ENCODE peak calls at places on chromosomes 12 and 14, in seven cellular contexts. Z is astrocyte of the spinal cord, A is aorta, D is body of pancreas, G is psoas muscle, W is tibial nerve, T is fibroblast of pulmonary artery. U is an unnamed sample.

GRCh38 chr14:59103396-59103795 is 85.1 kb upstream of the DAAM1 start:
- DNase-seq in Z (peak; percentile 61), A (no peak), W (no peak), G (no peak), T (peak; percentile 27), D (no peak), U (no peak)

GRCh38 chr12:93109794-93110203 is 180.7 kb upstream of the EEA1 start:
- DNase-seq in T (no peak), D (no peak), A (no peak), G (no peak), Z (no peak), W (no peak), U (no peak)

GRCh38 chr12:12916135-12916956 is 25.0 kb downstream of the GPRC5A start:
- DNase-seq in D (peak; percentile 86), W (peak; percentile 96), A (peak; percentile 94), T (peak; percentile 91), G (peak; percentile 81), Z (peak; percentile 82), U (peak; percentile 85)

GRCh38 chr14:102187583-102188001 is 47.9 kb downstream of the WDR20 start:
- DNase-seq in T (no peak), D (no peak), Z (no peak), W (no peak), G (no peak), A (no peak), U (no peak)

GRCh38 chr14:66117600-66117999 is 368.6 kb upstream of the CCDC196 start:
- DNase-seq in A (no peak), D (no peak), T (peak; percentile 77), G (no peak), W (no peak), Z (peak; percentile 67), U (no peak)

GRCh38 chr14:58150243-58150805 is 1.7 kb downstream of the ARMH4 start:
- DNase-seq in Z (no peak), D (no peak), T (no peak), A (no peak), G (no peak), W (no peak), U (no peak)

GRCh38 chr14:100827140-100827517 is 1.2 kb downstream of the MEG3 start:
- DNase-seq in Z (no peak), A (no peak), D (no peak), G (no peak), W (no peak), T (peak; percentile 25), U (no peak)

GRCh38 chr12:64828713-64829112 is 4.3 kb downstream of the TBC1D30 start:
- DNase-seq in D (no peak), G (no peak), A (no peak), Z (no peak), W (no peak), T (no peak), U (no peak)

GRCh38 chr14:30108975-30109700 is 181.5 kb upstream of the PRKD1 start:
- DNase-seq in A (no peak), T (no peak), G (no peak), W (no peak), D (no peak), Z (no peak), U (no peak)

GRCh38 chr12:109771746-109772621 is 58.4 kb downstream of the FAM222A start:
- DNase-seq in W (no peak), A (peak; percentile 51), G (no peak), D (no peak), T (no peak), Z (no peak), U (no peak)

GRCh38 chr12:121295123-121295745 is 1.3 kb downstream of the CAMKK2 start:
- DNase-seq in A (no peak), T (no peak), W (no peak), Z (no peak), G (no peak), D (no peak), U (no peak)

GRCh38 chr14:77128414-77128891 is 13.1 kb downstream of the ZDHHC22 start:
- DNase-seq in W (no peak), A (no peak), G (no peak), D (no peak), T (peak; percentile 8), Z (no peak), U (no peak)

GRCh38 chr14:69056389-69056788 is 77.3 kb upstream of the ACTN1 start:
- DNase-seq in Z (peak; percentile 46), G (no peak), A (no peak), W (no peak), T (no peak), D (no peak), U (no peak)

GRCh38 chr12:24534632-24535031 is 414.3 kb downstream of the BCAT1 start:
- DNase-seq in A (no peak), Z (no peak), T (no peak), D (no peak), W (no peak), G (peak; percentile 18), U (no peak)

GRCh38 chr12:95343461-95344230 is 126.0 kb downstream of the VEZT start:
- DNase-seq in Z (no peak), A (no peak), D (no peak), G (no peak), W (no peak), T (no peak), U (no peak)

GRCh38 chr12:22333751-22334695 is 484 bp downstream of the ST8SIA1 start:
- DNase-seq in W (no peak), Z (no peak), A (peak; percentile 77), G (peak; percentile 18), D (no peak), T (no peak), U (no peak)

GRCh38 chr12:113297214-113297587 is 37.7 kb downstream of the SLC8B1 start:
- DNase-seq in A (no peak), D (no peak), W (no peak), G (peak; percentile 15), T (no peak), Z (no peak), U (no peak)

GRCh38 chr12:45354399-45354798 is 138.5 kb downstream of the ANO6 start:
- DNase-seq in D (no peak), T (no peak), W (no peak), G (no peak), Z (no peak), A (no peak), U (no peak)

GRCh38 chr12:11658796-11659195 is 9.3 kb downstream of the ETV6 start:
- DNase-seq in D (no peak), A (no peak), W (no peak), T (peak; percentile 45), G (no peak), Z (peak; percentile 81), U (no peak)

GRCh38 chr12:13095266-13095995 is 8.0 kb downstream of the GSG1 start:
- DNase-seq in A (no peak), T (no peak), G (no peak), W (no peak), Z (no peak), D (no peak), U (no peak)

GRCh38 chr12:32702470-32702869 is 23.4 kb downstream of the DNM1L start:
- DNase-seq in G (no peak), D (no peak), W (no peak), T (no peak), Z (no peak), A (no peak), U (no peak)

GRCh38 chr14:69909831-69910550 is 30.8 kb downstream of the SMOC1 start:
- DNase-seq in D (no peak), T (no peak), W (no peak), Z (no peak), A (no peak), G (no peak), U (no peak)

GRCh38 chr14:85731198-85731597 is 201.3 kb downstream of the FLRT2 start:
- DNase-seq in A (no peak), D (no peak), G (peak; percentile 41), W (peak; percentile 67), T (peak; percentile 62), Z (peak; percentile 69), U (peak; percentile 30)

GRCh38 chr12:74541074-74541473 is 3.4 kb downstream of the ATXN7L3B start:
- DNase-seq in Z (no peak), G (no peak), D (no peak), T (no peak), A (no peak), W (no peak), U (no peak)

GRCh38 chr12:105385141-105385540 is 54.6 kb downstream of the C12orf75 start:
- DNase-seq in T (peak; percentile 13), W (no peak), A (no peak), G (no peak), Z (peak; percentile 44), D (no peak), U (no peak)

GRCh38 chr14:96102071-96102856 is 63.1 kb downstream of the C14orf132 start:
- DNase-seq in A (no peak), W (no peak), D (no peak), T (no peak), G (no peak), Z (no peak), U (no peak)

GRCh38 chr14:59275668-59276067 is 87.2 kb downstream of the DAAM1 start:
- DNase-seq in A (no peak), T (peak; percentile 90), D (no peak), W (no peak), Z (peak; percentile 93), G (no peak), U (no peak)

GRCh38 chr14:28113311-28113710 is 653.3 kb upstream of the FOXG1 start:
- DNase-seq in A (no peak), G (no peak), W (no peak), Z (no peak), T (no peak), D (no peak), U (no peak)

GRCh38 chr12:86914716-86915115 is 658.5 kb upstream of the MGAT4C start:
- DNase-seq in Z (peak; percentile 56), W (no peak), D (no peak), A (no peak), G (no peak), T (peak; percentile 81), U (no peak)

GRCh38 chr12:56189336-56189917 is at the start of gene SMARCC2:
- DNase-seq in G (peak; percentile 88), Z (peak; percentile 88), A (peak; percentile 96), T (peak; percentile 87), W (peak; percentile 83), D (peak; percentile 92), U (peak; percentile 81)
- H3K4me3 ChIP-seq in G (peak within 1 kb of the TSS; percentile 83), Z (peak within 1 kb of the TSS; percentile 77), A (peak within 1 kb of the TSS; percentile 94), T (peak within 1 kb of the TSS; percentile 76), W (peak within 1 kb of the TSS; percentile 71), D (peak within 1 kb of the TSS; percentile 80), U (peak within 1 kb of the TSS; percentile 78)

GRCh38 chr14:64943981-64944520 is 1.5 kb upstream of the GPX2 start:
- DNase-seq in Z (no peak), A (no peak), D (no peak), G (no peak), T (no peak), W (no peak), U (no peak)
- H3K4me3 ChIP-seq in Z (no peak overlapping the region), A (no peak overlapping the region), D (no peak overlapping the region), G (no peak overlapping the region), T (no peak overlapping the region), W (no peak overlapping the region), U (no peak overlapping the region)

DNA sequence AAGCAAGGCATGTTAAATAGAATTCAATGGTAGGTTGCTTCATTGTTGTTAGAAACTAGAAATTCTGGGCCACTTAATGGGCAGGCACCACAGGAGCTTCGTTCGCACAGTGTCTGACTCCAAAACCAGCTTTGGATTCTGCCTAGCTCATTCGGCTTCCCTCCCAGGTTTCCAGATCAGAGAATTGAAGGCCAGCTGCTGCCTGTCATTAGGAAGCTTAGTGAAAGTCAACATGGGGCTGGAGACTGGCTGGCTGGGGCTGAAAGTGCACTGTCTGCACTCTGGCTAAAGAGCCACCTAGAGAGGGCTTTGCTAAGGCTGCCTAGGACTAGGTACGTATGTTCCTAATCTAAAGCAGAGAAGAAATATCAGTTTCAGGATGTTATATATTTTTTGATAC is 238.7 kb upstream of the NAV3 start:
- DNase-seq in G (no peak), A (no peak), D (no peak), Z (no peak), T (no peak), W (no peak), U (no peak)
- H3K4me3 ChIP-seq in G (no peak overlapping the region), A (no peak overlapping the region), D (no peak overlapping the region), Z (no peak overlapping the region), T (no peak overlapping the region), W (no peak overlapping the region), U (no peak overlapping the region)

GRCh38 chr12:123897221-123897620 is 75.4 kb downstream of the CCDC92 start:
- DNase-seq in A (peak; percentile 40), T (peak; percentile 17), W (no peak), Z (peak; percentile 80), G (no peak), D (no peak), U (no peak)
- H3K4me3 ChIP-seq in A (no peak overlapping the region), T (no peak overlapping the region), W (no peak overlapping the region), Z (no peak overlapping the region), G (no peak overlapping the region), D (no peak overlapping the region), U (no peak overlapping the region)

U was measured in lung.